ENCODE peak calls at places on chromosomes 7 and 10, in five cellular contexts. I is effector memory CD8-positive, alpha-beta T cell; J is NT2/D1; E is lower leg skin; B is non-pigmented ciliary epithelial cell. X is an unnamed sample.

GRCh38 chr10:11934262-11934661 is 108.3 kb downstream of the UPF2 start:
- DNase-seq in I (no peak), J (no peak), E (no peak), B (no peak), X (no peak)

GRCh38 chr10:5477948-5478693 is 21.2 kb downstream of the CALML5 start:
- DNase-seq in I (no peak), J (no peak), E (no peak), B (no peak), X (no peak)

GRCh38 chr10:123561145-123561448 is 105.1 kb upstream of the GPR26 start:
- DNase-seq in I (no peak), J (no peak), E (no peak), B (no peak), X (no peak)

GRCh38 chr10:96299383-96299782 is 4.9 kb upstream of the DNTT start:
- DNase-seq in I (no peak), J (no peak), E (no peak), B (no peak), X (no peak)

GRCh38 chr10:78247821-78248220 is 214.2 kb downstream of the RPS24 start:
- DNase-seq in I (no peak), J (no peak), E (no peak), B (no peak), X (no peak)

GRCh38 chr10:75588031-75588430 is 156.6 kb downstream of the LRMDA start:
- DNase-seq in I (no peak), J (no peak), E (no peak), B (no peak), X (no peak)

GRCh38 chr7:17769918-17770317 is 170.4 kb downstream of the SNX13 start:
- DNase-seq in I (peak), J (peak), E (peak), B (no peak), X (peak)

GRCh38 chr10:74753295-74754211 is 72.8 kb upstream of the KAT6B start:
- DNase-seq in I (no peak), J (no peak), E (peak), B (no peak), X (no peak)

GRCh38 chr10:99895867-99896266 is 113.4 kb downstream of the ABCC2 start:
- DNase-seq in I (no peak), J (no peak), E (peak), B (no peak), X (no peak)

GRCh38 chr10:63801139-63801538 is 279.9 kb downstream of the REEP3 start:
- DNase-seq in I (no peak), J (no peak), E (no peak), B (no peak), X (no peak)

GRCh38 chr7:83166-83840 is 109.1 kb upstream of the FAM20C start:
- DNase-seq in I (no peak), J (no peak), E (peak), B (no peak), X (no peak)

GRCh38 chr10:792792-793100 is 103.3 kb upstream of the DIP2C start:
- DNase-seq in I (no peak), J (no peak), E (peak), B (no peak), X (no peak)

GRCh38 chr7:86939197-86939814 is 120.1 kb downstream of the ELAPOR2 start:
- DNase-seq in I (peak), J (peak), E (no peak), B (peak), X (peak)

GRCh38 chr10:120460191-120460590 is 3.2 kb downstream of the PLPP4 start:
- DNase-seq in I (no peak), J (no peak), E (no peak), B (no peak), X (no peak)

GRCh38 chr10:13758302-13758701 is 171.5 kb downstream of the PRPF18 start:
- DNase-seq in I (no peak), J (no peak), E (peak), B (peak), X (no peak)

GRCh38 chr10:124069341-124069740 is 24.1 kb downstream of the CHST15 start:
- DNase-seq in I (no peak), J (no peak), E (no peak), B (no peak), X (no peak)

GRCh38 chr7:4739528-4739992 is 35.9 kb upstream of the AP5Z1 start:
- DNase-seq in I (no peak), J (no peak), E (no peak), B (no peak), X (no peak)

GRCh38 chr10:79224263-79224949 is 122.9 kb upstream of the PPIF start:
- DNase-seq in I (no peak), J (no peak), E (no peak), B (no peak), X (no peak)

GRCh38 chr10:103153765-103154197 is 39.3 kb downstream of the NT5C2 start:
- DNase-seq in I (no peak), J (no peak), E (no peak), B (no peak), X (no peak)

GRCh38 chr7:135509589-135509838 is 388 bp downstream of the CNOT4 start:
- DNase-seq in I (no peak), J (no peak), E (no peak), B (no peak), X (no peak)

GRCh38 chr7:114416089-114416990 is 1.7 kb downstream of the FOXP2 start:
- DNase-seq in I (no peak), J (no peak), E (no peak), B (no peak), X (no peak)

GRCh38 chr7:138891446-138891810 is 89.8 kb downstream of the KIAA1549 start:
- DNase-seq in I (no peak), J (no peak), E (no peak), B (no peak), X (no peak)

GRCh38 chr7:46245587-46246111 is 324.6 kb upstream of the IGFBP3 start:
- DNase-seq in I (no peak), J (no peak), E (no peak), B (no peak), X (no peak)

GRCh38 chr10:31000071-31000787 is 31.4 kb downstream of the ZNF438 start:
- DNase-seq in I (no peak), J (no peak), E (no peak), B (no peak), X (no peak)

GRCh38 chr7:7641129-7641663 is 644 bp downstream of the UMAD1 start:
- DNase-seq in I (no peak), J (peak), E (no peak), B (no peak), X (no peak)

GRCh38 chr7:98238976-98239375 is 13.1 kb downstream of the TECPR1 start:
- DNase-seq in I (no peak), J (no peak), E (no peak), B (no peak), X (no peak)

GRCh38 chr10:3100093-3100792 is 32.9 kb downstream of the PFKP start:
- DNase-seq in I (no peak), J (no peak), E (no peak), B (no peak), X (no peak)

GRCh38 chr10:131230166-131230565 is 81.4 kb downstream of the TCERG1L start:
- DNase-seq in I (no peak), J (no peak), E (no peak), B (no peak), X (no peak)

GRCh38 chr7:148149730-148150129 is 440.8 kb upstream of the C7orf33 start:
- DNase-seq in I (no peak), J (no peak), E (no peak), B (no peak), X (no peak)

GRCh38 chr7:155694846-155695245 is 50.4 kb downstream of the RBM33 start:
- DNase-seq in I (no peak), J (no peak), E (no peak), B (no peak), X (no peak)

GRCh38 chr10:78250313-78251040 is 216.8 kb downstream of the RPS24 start:
- DNase-seq in I (no peak), J (no peak), E (no peak), B (no peak), X (peak)

GRCh38 chr7:40194743-40195142 is 59.9 kb downstream of the SUGCT start:
- DNase-seq in I (no peak), J (no peak), E (no peak), B (peak), X (no peak)

GRCh38 chr7:114931656-114932011 is 9.7 kb downstream of the MDFIC start:
- DNase-seq in I (peak), J (no peak), E (no peak), B (no peak), X (no peak)

GRCh38 chr7:38962028-38962427 is 15.7 kb upstream of the POU6F2 start:
- DNase-seq in I (no peak), J (no peak), E (no peak), B (no peak), X (no peak)

GRCh38 chr10:100930368-100930767 is 17.6 kb downstream of the SLF2 start:
- DNase-seq in I (no peak), J (no peak), E (no peak), B (no peak), X (no peak)

GRCh38 chr10:69847883-69848282 is 46.2 kb downstream of the COL13A1 start:
- DNase-seq in I (no peak), J (no peak), E (no peak), B (no peak), X (no peak)

GRCh38 chr10:5692476-5693358 is 8.1 kb downstream of the TASOR2 start:
- DNase-seq in I (peak), J (no peak), E (no peak), B (no peak), X (peak)

GRCh38 chr10:111482621-111483216 is 405.9 kb downstream of the ADRA2A start:
- DNase-seq in I (no peak), J (no peak), E (no peak), B (no peak), X (no peak)

X was measured in KG1.